ENCODE peak calls at places on chromosomes 2 and 18, in four cellular contexts. E is body of pancreas, B is SJSA1, G is cardiac muscle cell. S is an unnamed sample.
A peak's percentile ranks its signal among the peaks of the same experiment; 100 is the strongest.

GRCh38 chr2:230893338-230893737 is 28.6 kb downstream of the ITM2C start:
- DNase-seq in E (no peak), B (no peak), G (no peak), S (no peak)

GRCh38 chr2:151576080-151576479 is 158.2 kb downstream of the NEB start:
- DNase-seq in E (no peak), B (no peak), G (no peak), S (no peak)

GRCh38 chr2:232053777-232054176 is 92.3 kb downstream of the DIS3L2 start:
- DNase-seq in E (no peak), B (no peak), G (no peak), S (no peak)

GRCh38 chr2:216031960-216032689 is 18.8 kb upstream of the MREG start:
- DNase-seq in E (no peak), B (no peak), G (peak; percentile 35), S (peak; percentile 63)

GRCh38 chr18:77008576-77009315 is 123.8 kb downstream of the MBP start:
- DNase-seq in E (no peak), B (no peak), G (no peak), S (no peak)

GRCh38 chr2:230929381-230930148 is 4.5 kb upstream of the GPR55 start:
- DNase-seq in E (no peak), B (peak; percentile 42), G (no peak), S (no peak)

GRCh38 chr2:184560603-184561002 is 37.7 kb upstream of the ZNF804A start:
- DNase-seq in E (no peak), B (no peak), G (no peak), S (no peak)

GRCh38 chr2:236485519-236485918 is 84.1 kb upstream of the ACKR3 start:
- DNase-seq in E (no peak), B (no peak), G (no peak), S (no peak)

GRCh38 chr2:74862268-74862964 is 28.5 kb downstream of the HK2 start:
- DNase-seq in E (no peak), B (no peak), G (no peak), S (no peak)

GRCh38 chr18:63155169-63155852 is 164.3 kb downstream of the BCL2 start:
- DNase-seq in E (peak; percentile 84), B (no peak), G (peak; percentile 44), S (peak; percentile 76)

GRCh38 chr2:38887347-38887746 is 2.3 kb upstream of the ARHGEF33 start:
- DNase-seq in E (no peak), B (no peak), G (no peak), S (no peak)

GRCh38 chr2:218607436-218608115 is at the start of gene PLCD4:
- DNase-seq in E (peak; percentile 8), B (no peak), G (peak; percentile 69), S (no peak)

GRCh38 chr2:9703701-9704221 is 73.0 kb upstream of the YWHAQ start:
- DNase-seq in E (peak; percentile 53), B (no peak), G (peak; percentile 75), S (no peak)

GRCh38 chr2:75464348-75464946 is 96.3 kb downstream of the EVA1A start:
- DNase-seq in E (peak; percentile 38), B (no peak), G (peak; percentile 59), S (no peak)

GRCh38 chr2:12754643-12755042 is 37.9 kb downstream of the TRIB2 start:
- DNase-seq in E (no peak), B (no peak), G (no peak), S (no peak)

GRCh38 chr2:240642061-240642805 is 17.0 kb downstream of the GPR35 start:
- DNase-seq in E (no peak), B (no peak), G (no peak), S (no peak)

GRCh38 chr2:64273524-64274398 is 129.5 kb upstream of the PELI1 start:
- DNase-seq in E (peak; percentile 49), B (peak; percentile 48), G (peak; percentile 83), S (no peak)

GRCh38 chr18:31510319-31510718 is 12.3 kb downstream of the DSG2 start:
- DNase-seq in E (no peak), B (no peak), G (no peak), S (no peak)

GRCh38 chr2:127080226-127080940 is 26.6 kb downstream of the BIN1 start:
- DNase-seq in E (no peak), B (no peak), G (no peak), S (peak; percentile 34)

GRCh38 chr2:50763776-50764175 is 268.2 kb downstream of the NRXN1 start:
- DNase-seq in E (no peak), B (no peak), G (no peak), S (no peak)

GRCh38 chr2:9699139-9699823 is 68.5 kb upstream of the YWHAQ start:
- DNase-seq in E (no peak), B (no peak), G (peak; percentile 60), S (no peak)

GRCh38 chr2:11004206-11004605 is 92.5 kb downstream of the KCNF1 start:
- DNase-seq in E (no peak), B (no peak), G (peak; percentile 61), S (no peak)

GRCh38 chr2:186687774-186688173 is 6.1 kb upstream of the FAM171B start:
- DNase-seq in E (no peak), B (no peak), G (no peak), S (no peak)

GRCh38 chr2:167264380-167264779 is 376.1 kb downstream of the XIRP2 start:
- DNase-seq in E (peak; percentile 5), B (no peak), G (peak; percentile 21), S (no peak)

GRCh38 chr2:170525566-170525900 is 189.6 kb upstream of the SP5 start:
- DNase-seq in E (peak; percentile 73), B (peak; percentile 92), G (peak; percentile 95), S (no peak)

GRCh38 chr18:44679912-44680270 is 797 bp upstream of the SETBP1 start:
- DNase-seq in E (peak; percentile 63), B (peak; percentile 64), G (peak; percentile 66), S (no peak)

GRCh38 chr18:44681039-44681595 is 429 bp downstream of the SETBP1 start:
- DNase-seq in E (no peak), B (no peak), G (no peak), S (no peak)

GRCh38 chr18:44681611-44682010 is 923 bp downstream of the SETBP1 start:
- DNase-seq in E (no peak), B (no peak), G (no peak), S (no peak)

GRCh38 chr18:44679056-44679911 is 1.4 kb upstream of the SETBP1 start:
- DNase-seq in E (peak; percentile 92), B (peak; percentile 87), G (peak; percentile 91), S (peak; percentile 27)

GRCh38 chr18:44680271-44681038 is at the start of gene SETBP1:
- DNase-seq in E (peak; percentile 84), B (peak; percentile 75), G (peak; percentile 58), S (no peak)
- H3K27ac ChIP-seq in E (peak within 1 kb of the TSS; percentile 99), B (peak within 1 kb of the TSS; percentile 75), G (peak within 1 kb of the TSS; percentile 80), S (no peak within 1 kb of the TSS)

GRCh38 chr2:66700181-66700686 is 265.3 kb downstream of the MEIS1 start:
- DNase-seq in E (no peak), B (no peak), G (no peak), S (no peak)
- H3K27ac ChIP-seq in E (no peak overlapping the region), B (no peak overlapping the region), G (no peak overlapping the region), S (no peak overlapping the region)

GRCh38 chr18:10153924-10154635 is 240.3 kb downstream of the VAPA start:
- DNase-seq in E (no peak), B (no peak), G (no peak), S (no peak)
- H3K27ac ChIP-seq in E (no peak overlapping the region), B (no peak overlapping the region), G (no peak overlapping the region), S (no peak overlapping the region)

DNA sequence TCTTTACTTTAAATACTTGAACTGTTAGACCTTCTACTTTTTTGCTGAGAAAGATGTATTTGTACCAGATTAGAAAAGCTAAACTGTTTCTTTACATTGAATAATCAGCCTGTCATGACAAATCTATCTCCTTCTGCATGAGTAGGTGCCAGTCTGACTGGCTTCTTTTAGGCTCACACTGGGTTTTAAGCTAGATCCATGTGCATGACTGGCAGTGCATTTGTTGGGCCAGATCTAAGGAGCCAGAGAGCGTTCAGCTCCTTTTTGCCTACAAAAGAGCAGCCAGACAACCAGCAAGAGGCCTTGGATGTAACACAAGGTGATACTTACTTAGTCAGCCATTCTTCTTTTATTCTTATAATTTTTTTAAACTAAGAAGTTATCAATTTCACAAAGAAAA is 82.0 kb upstream of the OTX1 start:
- DNase-seq in E (no peak), B (no peak), G (no peak), S (no peak)
- H3K27ac ChIP-seq in E (no peak overlapping the region), B (no peak overlapping the region), G (no peak overlapping the region), S (no peak overlapping the region)

S was measured in CD4-positive, CD25-positive, alpha-beta regulatory T cell.